ENCODE peak calls at places on chromosomes 13 and 19, in four cellular contexts. L, T, M and U are unnamed samples.

GRCh38 chr19:37513397-37513796 is 6.7 kb downstream of the ZNF793 start:
- DNase-seq in T (no peak), L (no peak), M (no peak), U (no peak)

GRCh38 chr13:22801402-22802003 is 379.3 kb upstream of the SGCG start:
- DNase-seq in T (no peak), L (no peak), M (no peak), U (peak)

GRCh38 chr13:44578064-44578394 is 1.9 kb upstream of the TSC22D1 start:
- DNase-seq in M (no peak), L (no peak), T (no peak), U (no peak)

GRCh38 chr19:10655457-10656312 is 1.5 kb downstream of the ILF3 start:
- DNase-seq in M (no peak), L (no peak), T (no peak), U (peak)

GRCh38 chr19:37932985-37933953 is 26.3 kb downstream of the SIPA1L3 start:
- DNase-seq in M (peak), L (no peak), T (no peak), U (peak)

GRCh38 chr19:940591-941291 is 14.9 kb downstream of the ARID3A start:
- DNase-seq in T (no peak), L (peak), M (peak), U (no peak)

GRCh38 chr13:74103970-74104555 is 30.1 kb downstream of the KLF12 start:
- DNase-seq in M (no peak), T (no peak), L (no peak), U (no peak)

GRCh38 chr13:62320129-62320724 is 904.6 kb upstream of the PCDH20 start:
- DNase-seq in T (no peak), L (no peak), M (no peak), U (peak)

GRCh38 chr13:110258876-110259631 is 47.9 kb downstream of the COL4A1 start:
- DNase-seq in L (no peak), M (no peak), T (no peak), U (no peak)

GRCh38 chr19:46271488-46272197 is 25.2 kb upstream of the HIF3A start:
- DNase-seq in L (no peak), T (no peak), M (no peak), U (no peak)

GRCh38 chr13:100182894-100183490 is 94.1 kb downstream of the PCCA start:
- DNase-seq in L (no peak), M (no peak), T (no peak), U (no peak)

GRCh38 chr19:10984166-10984735 is 23.4 kb downstream of the SMARCA4 start:
- DNase-seq in M (no peak), T (no peak), L (no peak), U (no peak)

GRCh38 chr19:29745253-29745652 is 30.2 kb upstream of the C19orf12 start:
- DNase-seq in L (no peak), T (no peak), M (no peak), U (peak)

GRCh38 chr13:97889803-97890202 is 63.7 kb upstream of the IPO5 start:
- DNase-seq in M (no peak), T (no peak), L (no peak), U (no peak)

GRCh38 chr19:11849264-11849615 is 714 bp downstream of the ZNF439 start:
- DNase-seq in M (peak), L (no peak), T (no peak), U (peak)

GRCh38 chr13:43126420-43126819 is 103.0 kb downstream of the DNAJC15 start:
- DNase-seq in L (no peak), T (no peak), M (no peak), U (no peak)

GRCh38 chr19:52516191-52516590 is 11.3 kb upstream of the ZNF808 start:
- DNase-seq in M (no peak), L (no peak), T (no peak), U (no peak)

GRCh38 chr19:46068345-46069258 is 27.8 kb upstream of the IGFL4 start:
- DNase-seq in L (no peak), M (no peak), T (no peak), U (peak)

GRCh38 chr19:15672580-15673175 is at the start of gene CYP4F12:
- DNase-seq in M (peak), T (no peak), L (no peak), U (peak)

GRCh38 chr13:71879129-71879535 is 12.1 kb upstream of the DACH1 start:
- DNase-seq in L (no peak), T (no peak), M (peak), U (peak)

GRCh38 chr13:36421447-36421846 is 10.8 kb upstream of the CCNA1 start:
- DNase-seq in L (no peak), T (no peak), M (no peak), U (peak)

GRCh38 chr19:43574424-43575155 is 737 bp downstream of the XRCC1 start:
- DNase-seq in M (no peak), L (no peak), T (no peak), U (no peak)

GRCh38 chr13:19604306-19604705 is 29.2 kb upstream of the MPHOSPH8 start:
- DNase-seq in T (no peak), M (no peak), L (no peak), U (no peak)

GRCh38 chr19:18649371-18650047 is 12.7 kb downstream of the KLHL26 start:
- DNase-seq in M (peak), T (no peak), L (no peak), U (no peak)

GRCh38 chr13:28729541-28729940 is 10.8 kb upstream of the SLC46A3 start:
- DNase-seq in L (no peak), T (no peak), M (no peak), U (no peak)